ENCODE peak calls at places on chromosomes 2 and 18, in four cellular contexts. V is neural crest cell, Z is stomach, A is glutamatergic neuron. F is an unnamed sample.

GRCh38 chr2:33136056-33136455 is 189.3 kb downstream of the LTBP1 start:
- DNase-seq in V (no peak), Z (no peak), A (no peak), F (no peak)

GRCh38 chr2:53268626-53269025 is 499.0 kb upstream of the CHAC2 start:
- DNase-seq in V (no peak), Z (no peak), A (no peak), F (no peak)

GRCh38 chr2:130854301-130854700 is 17.6 kb downstream of the ARHGEF4 start:
- DNase-seq in V (no peak), Z (no peak), A (no peak), F (no peak)

GRCh38 chr18:6221602-6222014 is 193.1 kb downstream of the L3MBTL4 start:
- DNase-seq in V (no peak), Z (no peak), A (no peak), F (no peak)

GRCh38 chr2:110732422-110733413 is at the start of gene ACOXL:
- DNase-seq in V (no peak), Z (peak), A (peak), F (peak)

GRCh38 chr18:77271720-77272481 is 22.3 kb downstream of the GALR1 start:
- DNase-seq in V (no peak), Z (no peak), A (no peak), F (no peak)

GRCh38 chr18:62357079-62357719 is 32.1 kb downstream of the TNFRSF11A start:
- DNase-seq in V (no peak), Z (no peak), A (no peak), F (no peak)

GRCh38 chr2:237691200-237691907 is 64.0 kb downstream of the LRRFIP1 start:
- DNase-seq in V (peak), Z (no peak), A (no peak), F (no peak)

GRCh38 chr18:11963991-11964484 is 17.3 kb upstream of the IMPA2 start:
- DNase-seq in V (no peak), Z (no peak), A (no peak), F (no peak)

GRCh38 chr2:117958186-117958585 is 55.7 kb downstream of the CCDC93 start:
- DNase-seq in V (no peak), Z (no peak), A (no peak), F (no peak)

GRCh38 chr2:188244383-188244782 is 47.3 kb upstream of the GULP1 start:
- DNase-seq in V (no peak), Z (no peak), A (no peak), F (no peak)

GRCh38 chr18:51168031-51168742 is 29.3 kb downstream of the MEX3C start:
- DNase-seq in V (no peak), Z (no peak), A (no peak), F (no peak)

DNA sequence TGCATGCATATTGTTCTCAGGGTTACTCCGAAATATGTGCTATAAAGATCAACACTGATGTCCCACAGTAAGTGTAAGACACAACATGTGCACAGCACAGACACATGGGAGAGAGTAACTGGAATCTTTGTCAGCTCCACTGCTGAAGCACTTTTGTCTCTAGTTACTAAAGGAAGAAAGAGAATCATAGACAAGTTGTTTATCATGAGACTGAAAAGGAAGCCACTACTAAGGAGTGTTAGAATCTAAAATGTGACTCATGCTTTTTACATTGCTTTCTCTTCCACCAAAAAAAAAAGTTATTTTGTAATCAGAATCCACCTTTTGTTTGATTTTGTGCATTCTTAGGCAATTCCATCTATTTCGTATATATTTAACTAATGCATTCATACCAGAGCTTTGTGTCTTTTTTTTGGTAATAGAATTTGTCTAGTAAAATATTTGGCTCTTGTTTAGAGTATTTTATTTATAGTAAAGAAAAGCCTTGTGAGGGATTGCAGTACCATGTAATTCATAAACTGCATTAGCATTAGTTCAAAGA is 502.4 kb downstream of the FBXO15 start:
- DNase-seq in V (no peak), Z (no peak), A (no peak), F (no peak)
- TF ChIP-seq CTCF in V (no peak), Z (no peak), A (no peak), F (no peak)

GRCh38 chr18:22446325-22446724 is 28.6 kb upstream of the CTAGE1 start:
- DNase-seq in V (no peak), Z (no peak), A (no peak), F (no peak)

GRCh38 chr18:22439447-22439846 is 21.7 kb upstream of the CTAGE1 start:
- DNase-seq in V (no peak), Z (no peak), A (no peak), F (no peak)

GRCh38 chr18:22446906-22447305 is 29.2 kb upstream of the CTAGE1 start:
- DNase-seq in V (no peak), Z (no peak), A (no peak), F (no peak)

GRCh38 chr18:22441638-22442037 is 23.9 kb upstream of the CTAGE1 start:
- DNase-seq in V (no peak), Z (no peak), A (no peak), F (no peak)
- TF ChIP-seq CTCF in V (no peak), Z (no peak), A (no peak), F (no peak)

GRCh38 chr2:54557601-54558187 is 101.6 kb downstream of the SPTBN1 start:
- DNase-seq in V (peak), Z (peak), A (peak), F (peak)
- TF ChIP-seq CTCF in V (peak), Z (no peak), A (no peak), F (peak)

GRCh38 chr2:74459377-74460118 is 1.3 kb downstream of the WBP1 start:
- DNase-seq in V (no peak), Z (no peak), A (no peak), F (no peak)

GRCh38 chr2:74462786-74463105 is 2.4 kb downstream of the MOGS start:
- DNase-seq in V (no peak), Z (no peak), A (no peak), F (no peak)

GRCh38 chr2:74462054-74462785 is 3.0 kb downstream of the MOGS start:
- DNase-seq in V (no peak), Z (no peak), A (no peak), F (no peak)

GRCh38 chr2:74458957-74459290 is 686 bp downstream of the WBP1 start:
- DNase-seq in V (no peak), Z (no peak), A (no peak), F (no peak)

GRCh38 chr2:74461187-74462053 is 3.2 kb downstream of the WBP1 start:
- DNase-seq in V (no peak), Z (no peak), A (peak), F (no peak)
- TF ChIP-seq CTCF in V (no peak), Z (no peak), A (peak), F (no peak)

GRCh38 chr18:9809686-9810085 is 76.1 kb upstream of the TXNDC2 start:
- DNase-seq in V (no peak), Z (no peak), A (no peak), F (no peak)

GRCh38 chr18:9810216-9810804 is 75.5 kb upstream of the TXNDC2 start:
- DNase-seq in V (no peak), Z (no peak), A (no peak), F (no peak)

GRCh38 chr18:9808530-9809241 is 77.1 kb upstream of the TXNDC2 start:
- DNase-seq in V (no peak), Z (no peak), A (no peak), F (no peak)

GRCh38 chr18:9811978-9812377 is 73.8 kb upstream of the TXNDC2 start:
- DNase-seq in V (no peak), Z (no peak), A (no peak), F (no peak)

GRCh38 chr18:9810994-9811393 is 74.8 kb upstream of the TXNDC2 start:
- DNase-seq in V (no peak), Z (no peak), A (no peak), F (no peak)
- TF ChIP-seq CTCF in V (no peak), Z (no peak), A (no peak), F (no peak)

DNA sequence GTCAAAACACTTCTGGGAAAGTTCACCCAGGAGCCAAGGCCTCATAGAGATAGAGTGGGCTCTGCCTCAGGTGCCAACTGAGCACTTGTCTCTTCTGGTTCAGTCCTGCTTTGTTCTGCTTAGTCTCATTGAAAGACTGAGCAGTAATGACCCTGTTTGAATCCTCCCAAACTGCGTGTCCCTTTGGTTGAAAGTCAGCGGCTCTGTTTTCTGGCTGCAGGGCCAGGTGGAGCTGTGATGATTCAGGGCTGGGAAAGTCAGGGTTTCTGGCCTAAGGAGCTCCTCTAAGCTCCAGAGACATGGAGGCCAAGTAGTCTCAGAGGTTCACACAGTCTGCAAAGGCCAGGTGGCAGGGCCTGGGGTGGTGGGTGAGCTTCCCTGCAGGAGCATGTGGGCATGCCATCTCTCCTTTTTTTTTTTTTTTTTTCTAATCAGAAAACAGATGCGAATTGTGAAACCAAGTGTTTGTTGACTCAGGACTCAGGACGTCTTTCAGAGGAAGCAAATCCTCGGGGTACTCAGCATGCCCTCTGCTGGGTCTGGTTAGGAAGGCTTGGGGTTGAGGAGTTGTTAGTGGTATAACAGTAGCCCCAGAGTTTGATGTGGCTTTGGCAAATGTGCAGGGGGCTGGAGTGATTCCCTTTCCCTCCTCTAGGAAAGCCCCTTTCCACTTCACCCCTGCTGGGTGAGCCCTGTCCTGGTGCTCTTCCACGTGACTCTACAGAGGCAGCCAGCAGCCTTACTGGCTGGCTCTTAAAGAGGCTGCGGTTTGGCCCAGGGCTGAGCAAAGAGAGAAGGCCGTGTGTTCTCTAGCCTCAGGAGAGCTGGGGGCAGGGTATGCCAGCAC is 38.3 kb downstream of the TMEM17 start:
- DNase-seq in V (no peak), Z (no peak), A (no peak), F (no peak)
- TF ChIP-seq CTCF in V (no peak), Z (no peak), A (no peak), F (no peak)

GRCh38 chr2:62339413-62339812 is 143.5 kb downstream of the B3GNT2 start:
- DNase-seq in V (no peak), Z (no peak), A (no peak), F (no peak)
- TF ChIP-seq CTCF in V (no peak), Z (no peak), A (no peak), F (no peak)

GRCh38 chr2:234996467-234997270 is 44.9 kb downstream of the SH3BP4 start:
- DNase-seq in V (no peak), Z (no peak), A (no peak), F (no peak)
- TF ChIP-seq CTCF in V (no peak), Z (no peak), A (no peak), F (no peak)

GRCh38 chr2:167550448-167550847 is 662.2 kb downstream of the XIRP2 start:
- DNase-seq in V (no peak), Z (no peak), A (no peak), F (no peak)
- TF ChIP-seq CTCF in V (peak), Z (no peak), A (peak), F (peak)

DNA sequence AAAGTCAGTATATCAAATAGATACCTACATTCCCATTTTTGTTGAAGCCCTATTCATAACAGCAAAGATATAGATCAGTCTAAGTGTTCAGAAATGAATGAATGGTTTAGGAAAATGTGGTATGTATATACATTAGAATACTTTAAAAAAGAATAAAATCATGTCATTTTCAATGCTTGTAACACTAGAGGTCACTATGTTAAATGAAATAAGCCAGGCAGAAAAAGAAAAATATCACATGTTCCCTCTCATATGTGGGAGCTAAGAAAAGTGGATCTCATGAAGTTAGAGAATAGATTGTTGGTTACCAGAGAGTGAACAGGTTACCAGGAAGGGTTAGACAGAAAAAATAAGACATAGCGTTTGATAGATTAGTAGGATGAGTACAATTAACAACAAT is 1111.0 kb upstream of the SLC39A10 start:
- DNase-seq in V (no peak), Z (no peak), A (no peak), F (no peak)
- TF ChIP-seq CTCF in V (peak), Z (no peak), A (no peak), F (peak)